ENCODE peak calls at places on chromosomes 13 and 19, in nine cellular contexts. F is C1 segment of cervical spinal cord, S is amygdala, M is neural crest cell, D is 8988T, L is Peyer's patch, C is LoVo, X is PC-3, V is left ventricle myocardium inferior. Z is an unnamed sample.

GRCh38 chr13:111265701-111266035 is 54.8 kb upstream of the TEX29 start:
- DNase-seq in F (no peak), S (no peak), M (no peak), D (no peak), L (no peak), C (no peak), X (no peak), V (no peak), Z (no peak)

GRCh38 chr19:4139614-4140236 is 13.7 kb upstream of the CREB3L3 start:
- DNase-seq in F (peak), S (peak), M (peak), D (peak), L (peak), C (peak), X (peak), V (peak), Z (no peak)

GRCh38 chr19:12139309-12139708 is 841 bp downstream of the ZNF20 start:
- DNase-seq in F (no peak), S (no peak), M (no peak), D (no peak), L (no peak), C (no peak), X (peak), V (no peak), Z (no peak)

GRCh38 chr19:4373601-4374441 is 26.5 kb downstream of the SH3GL1 start:
- DNase-seq in F (peak), S (peak), M (no peak), D (no peak), L (no peak), C (no peak), X (no peak), V (peak), Z (no peak)

GRCh38 chr13:81779896-81780295 is 1439.0 kb upstream of the SPRY2 start:
- DNase-seq in F (no peak), S (no peak), M (no peak), D (no peak), L (no peak), C (no peak), X (peak), V (no peak), Z (no peak)

GRCh38 chr13:111474136-111475002 is 153.9 kb downstream of the TEX29 start:
- DNase-seq in F (no peak), S (peak), M (peak), D (peak), L (no peak), C (peak), X (peak), V (no peak), Z (no peak)

GRCh38 chr13:111217661-111218060 is 102.6 kb downstream of the ARHGEF7 start:
- DNase-seq in F (no peak), S (no peak), M (no peak), D (no peak), L (no peak), C (no peak), X (no peak), V (no peak), Z (no peak)

GRCh38 chr13:53151692-53152421 is 123.2 kb downstream of the OLFM4 start:
- DNase-seq in F (peak), S (peak), M (peak), D (no peak), L (no peak), C (peak), X (no peak), V (no peak), Z (no peak)

GRCh38 chr19:45276284-45276687 is 25.2 kb downstream of the MARK4 start:
- DNase-seq in F (no peak), S (no peak), M (no peak), D (no peak), L (no peak), C (no peak), X (no peak), V (no peak), Z (no peak)

GRCh38 chr19:36526581-36526980 is 1.5 kb downstream of the ZNF260 start:
- DNase-seq in F (no peak), S (no peak), M (no peak), D (no peak), L (no peak), C (no peak), X (no peak), V (no peak), Z (no peak)

GRCh38 chr13:45369116-45369515 is 28.1 kb upstream of the TPT1 start:
- DNase-seq in F (no peak), S (no peak), M (no peak), D (no peak), L (no peak), C (no peak), X (no peak), V (no peak), Z (no peak)

GRCh38 chr13:85833938-85834337 is 34.7 kb upstream of the SLITRK6 start:
- DNase-seq in F (no peak), S (peak), M (no peak), D (no peak), L (no peak), C (no peak), X (no peak), V (no peak), Z (no peak)

GRCh38 chr19:13428352-13428751 is 77.9 kb downstream of the CACNA1A start:
- DNase-seq in F (no peak), S (no peak), M (peak), D (no peak), L (no peak), C (no peak), X (peak), V (no peak), Z (no peak)

GRCh38 chr19:4376991-4377781 is 23.2 kb downstream of the SH3GL1 start:
- DNase-seq in F (no peak), S (no peak), M (no peak), D (no peak), L (no peak), C (peak), X (peak), V (no peak), Z (peak)

Z was measured in foreskin keratinocyte.